ENCODE peak calls at places on chromosomes 1 and 21, in four cellular contexts. R, F, W and J are unnamed samples.
A peak's percentile ranks its signal among the peaks of the same experiment; 100 is the strongest.

GRCh38 chr1:28807986-28808385 is 4.0 kb upstream of the OPRD1 start:
- DNase-seq in R (no peak), F (no peak), W (no peak), J (no peak)

GRCh38 chr1:1292442-1292779 is 12.2 kb downstream of the SCNN1D start:
- DNase-seq in R (no peak), W (no peak), F (no peak), J (no peak)

GRCh38 chr1:232965912-232966217 is 15.5 kb downstream of the NTPCR start:
- DNase-seq in W (no peak), R (no peak), F (no peak), J (no peak)

GRCh38 chr1:2314803-2315710 is 76.3 kb downstream of the MORN1 start:
- DNase-seq in W (no peak), F (peak; percentile 97), R (peak; percentile 21), J (peak; percentile 97)

GRCh38 chr1:24302209-24302611 is 16.9 kb upstream of the GRHL3 start:
- DNase-seq in F (no peak), R (no peak), W (no peak), J (no peak)

GRCh38 chr1:208461680-208462079 is 217.5 kb upstream of the PLXNA2 start:
- DNase-seq in F (peak; percentile 19), R (no peak), W (no peak), J (no peak)

GRCh38 chr1:19828546-19828945 is 13.5 kb upstream of the RNF186 start:
- DNase-seq in W (no peak), F (no peak), R (no peak), J (no peak)

GRCh38 chr1:6259491-6260362 is 1.2 kb downstream of the GPR153 start:
- DNase-seq in F (peak; percentile 97), W (no peak), R (peak; percentile 63), J (peak; percentile 95)

DNA sequence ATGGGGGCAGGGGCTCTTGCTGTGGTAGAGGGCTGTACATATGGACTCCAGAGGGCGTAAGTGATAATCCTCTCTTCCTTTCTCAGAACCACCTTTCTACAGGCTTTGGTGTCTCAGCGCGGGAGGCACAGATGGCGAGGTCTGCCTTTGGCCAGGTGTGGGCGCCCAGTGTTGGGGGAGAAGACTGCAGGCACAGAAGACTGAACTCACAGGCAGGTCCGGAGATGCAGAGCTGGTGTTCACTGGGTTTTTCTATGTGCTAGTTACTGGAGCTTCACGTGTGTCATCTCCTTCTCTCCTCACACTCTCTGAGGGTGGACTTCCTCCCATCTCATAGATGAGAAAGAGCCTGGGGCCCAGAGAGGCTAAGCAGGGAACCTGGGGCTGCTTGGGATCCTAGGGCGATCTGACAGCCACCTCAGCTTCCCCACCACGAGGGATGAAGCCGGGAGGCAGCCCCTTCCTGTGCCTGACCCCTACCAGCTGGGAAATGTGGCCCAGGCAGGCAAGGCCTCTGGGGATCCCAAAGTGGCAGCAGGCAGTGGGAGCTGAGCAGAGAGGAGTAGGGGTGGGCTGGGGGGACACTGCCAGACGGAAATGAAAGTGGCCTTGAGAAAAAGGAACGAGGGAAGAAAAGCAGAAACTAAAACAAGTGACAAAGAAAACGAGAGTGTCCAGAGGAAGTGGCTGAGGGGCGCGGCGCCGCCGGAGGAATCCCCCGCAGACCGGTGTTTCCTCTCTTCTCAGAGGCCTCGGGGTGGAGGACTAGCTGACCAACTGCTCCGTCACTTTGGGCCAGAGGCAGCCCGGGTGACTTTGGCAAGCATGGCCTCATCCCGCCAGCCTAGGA is 191.6 kb downstream of the HIVEP3 start:
- DNase-seq in F (no peak), W (peak; percentile 74), R (peak; percentile 6), J (no peak)
- TF ChIP-seq NFIC in F (no peak), W (peak; percentile 64), R (no peak), J (no peak)

DNA sequence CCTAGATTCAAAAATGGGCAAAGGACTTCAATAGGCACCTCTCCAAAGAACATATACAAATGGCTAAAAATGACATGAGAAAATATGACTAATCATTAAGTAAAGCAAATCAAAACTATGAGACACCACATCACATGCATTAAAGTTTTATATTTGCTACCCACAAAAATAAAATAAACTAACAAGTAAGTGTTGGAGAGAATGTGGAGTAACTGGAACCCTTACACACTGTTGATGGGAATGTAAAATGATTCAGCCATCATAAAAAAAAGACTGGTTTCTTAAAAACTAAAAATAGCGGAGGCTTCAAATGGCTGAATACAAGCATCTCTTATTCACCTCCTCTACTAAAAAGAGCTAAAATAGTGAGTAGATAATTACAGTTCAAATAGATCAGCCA is 262.0 kb upstream of the PKN2 start:
- DNase-seq in R (no peak), W (no peak), F (no peak), J (no peak)
- TF ChIP-seq NFIC in R (no peak), W (no peak), F (no peak), J (no peak)

GRCh38 chr21:25464275-25464674 is 143.0 kb downstream of the MRPL39 start:
- DNase-seq in R (no peak), F (no peak), W (no peak), J (no peak)

GRCh38 chr21:25462517-25462971 is 144.7 kb downstream of the MRPL39 start:
- DNase-seq in R (no peak), W (peak; percentile 81), F (no peak), J (no peak)

GRCh38 chr21:25459993-25460392 is 147.3 kb downstream of the MRPL39 start:
- DNase-seq in F (no peak), W (no peak), R (no peak), J (no peak)

GRCh38 chr21:25459365-25459764 is 147.9 kb downstream of the MRPL39 start:
- DNase-seq in F (no peak), R (no peak), W (no peak), J (no peak)

DNA sequence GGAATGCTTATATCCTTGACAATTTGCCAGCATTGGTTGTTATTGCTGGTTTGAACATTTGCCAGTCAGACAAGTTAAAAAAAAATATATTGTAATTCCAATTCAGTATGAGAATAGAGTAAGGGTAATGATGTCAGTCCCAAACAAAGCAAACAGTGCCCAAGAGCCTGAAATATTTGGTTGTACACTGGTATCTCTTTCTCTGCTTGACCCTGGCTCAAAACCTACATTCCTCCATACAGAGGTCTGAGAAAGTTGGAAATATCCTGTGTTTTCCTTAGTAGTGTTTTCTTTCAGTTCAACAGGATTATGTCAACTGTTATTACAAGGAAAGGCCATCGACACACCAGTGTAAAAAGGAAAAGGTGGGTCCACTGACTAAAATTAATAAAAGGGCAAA is 145.6 kb downstream of the MRPL39 start:
- DNase-seq in W (no peak), R (no peak), F (no peak), J (no peak)
- TF ChIP-seq NFIC in W (no peak), R (no peak), F (no peak), J (no peak)

DNA sequence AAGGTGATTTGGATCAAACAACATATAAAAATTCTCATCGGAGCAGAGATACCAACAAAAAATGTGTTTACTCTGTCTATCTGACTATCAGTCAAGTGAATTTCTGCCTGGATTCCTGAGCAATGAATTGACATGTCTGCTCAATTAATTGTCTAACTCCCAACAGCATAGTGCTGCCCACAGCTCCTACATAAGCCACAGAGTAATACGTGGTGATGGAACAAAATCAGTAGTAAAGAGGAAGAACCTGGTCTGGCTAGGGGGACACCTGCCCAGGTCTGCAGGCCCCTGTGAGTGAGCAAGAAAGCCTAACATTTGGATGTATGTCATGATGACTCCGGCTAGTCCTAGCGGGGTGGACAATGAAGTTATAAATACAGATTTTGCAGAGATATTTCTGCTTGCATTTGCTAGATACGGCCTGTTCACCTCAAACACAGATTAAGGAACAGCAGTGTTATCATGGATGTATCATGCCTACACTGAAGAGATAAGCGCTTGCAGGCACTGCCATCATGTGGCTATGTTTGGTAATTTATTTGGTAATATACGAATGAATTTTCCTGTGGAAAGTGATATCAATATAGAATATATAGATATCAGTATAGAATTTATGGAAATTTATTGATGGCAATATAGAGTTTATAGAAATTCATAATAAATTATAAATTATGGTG is 69.6 kb upstream of the LRRC8B start:
- DNase-seq in W (no peak), R (peak; percentile 23), F (peak; percentile 42), J (peak; percentile 61)
- TF ChIP-seq NFIC in W (no peak), R (no peak), F (no peak), J (no peak)